ENCODE peak calls at places on chromosomes 2 and 18, in nine cellular contexts. O is A673, K is AG04450, Q is kidney, J is fibroblast of the aortic adventitia, L is foreskin fibroblast, V is astrocyte, H is cardiac muscle cell, A is WERI-Rb-1. Y is an unnamed sample.
A peak's percentile ranks its signal among the peaks of the same experiment; 100 is the strongest.

GRCh38 chr2:46703588-46703987 is 212.0 kb downstream of the MCFD2 start:
- DNase-seq in O (no peak), K (no peak), Q (no peak), J (no peak), L (no peak), V (no peak), H (no peak), A (no peak), Y (no peak)

GRCh38 chr2:203061346-203061745 is 46.7 kb downstream of the NBEAL1 start:
- DNase-seq in O (peak; percentile 54), K (peak; percentile 34), Q (no peak), J (peak; percentile 49), L (peak; percentile 17), V (peak; percentile 86), H (no peak), A (no peak), Y (peak; percentile 63)

GRCh38 chr2:152647417-152648010 is 69.7 kb downstream of the PRPF40A start:
- DNase-seq in O (no peak), K (no peak), Q (no peak), J (peak; percentile 49), L (peak; percentile 82), V (peak; percentile 48), H (peak; percentile 39), A (no peak), Y (peak; percentile 67)

GRCh38 chr18:56235773-56236115 is 402.6 kb downstream of the TXNL1 start:
- DNase-seq in O (no peak), K (no peak), Q (no peak), J (no peak), L (peak; percentile 8), V (peak; percentile 26), H (no peak), A (no peak), Y (no peak)

GRCh38 chr2:28780496-28780895 is 28.9 kb downstream of the PPP1CB start:
- DNase-seq in O (no peak), K (no peak), Q (no peak), J (no peak), L (no peak), V (no peak), H (no peak), A (no peak), Y (no peak)

GRCh38 chr2:188475945-188476344 is 184.3 kb downstream of the GULP1 start:
- DNase-seq in O (peak; percentile 66), K (no peak), Q (no peak), J (peak; percentile 7), L (peak; percentile 56), V (peak; percentile 86), H (peak; percentile 27), A (no peak), Y (peak; percentile 40)

GRCh38 chr18:78080081-78080480 is 830.4 kb downstream of the GALR1 start:
- DNase-seq in O (no peak), K (no peak), Q (no peak), J (no peak), L (no peak), V (no peak), H (no peak), A (no peak), Y (no peak)

GRCh38 chr2:205386109-205386508 is 296.2 kb upstream of the NRP2 start:
- DNase-seq in O (no peak), K (no peak), Q (no peak), J (peak; percentile 50), L (peak; percentile 68), V (peak; percentile 56), H (peak; percentile 60), A (no peak), Y (peak; percentile 87)

GRCh38 chr2:187453078-187453641 is 5.1 kb upstream of the CALCRL start:
- DNase-seq in O (peak; percentile 62), K (no peak), Q (no peak), J (peak; percentile 60), L (peak; percentile 42), V (no peak), H (peak; percentile 61), A (no peak), Y (peak; percentile 23)

DNA sequence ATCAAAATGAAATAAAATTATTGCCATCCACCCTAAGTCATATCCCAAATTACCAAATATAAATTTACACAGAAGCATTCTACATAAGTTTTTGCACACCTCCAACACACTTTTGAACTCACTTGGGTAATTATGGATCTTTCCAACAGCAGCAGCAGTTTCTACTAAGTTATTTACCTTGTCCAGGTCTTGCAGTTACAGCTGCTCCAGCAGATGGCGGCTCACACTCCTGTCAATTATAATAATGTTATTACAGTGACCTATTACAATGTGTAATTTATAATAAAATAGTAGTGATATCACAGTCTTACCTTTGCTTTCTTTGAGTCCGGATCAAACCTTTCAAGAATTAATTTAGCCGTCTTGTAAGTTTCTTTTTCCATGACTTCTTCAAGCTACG is 37.9 kb downstream of the LNPK start:
- DNase-seq in O (no peak), K (no peak), Q (no peak), J (no peak), L (peak; percentile 4), V (no peak), H (no peak), A (peak; percentile 16), Y (no peak)
- TF ChIP-seq CTCF in O (peak; percentile 36), K (no peak), Q (no peak), J (no peak), L (no peak), V (no peak), H (no peak), A (peak; percentile 35), Y (no peak)

GRCh38 chr2:61018798-61019197 is 743 bp upstream of the PUS10 start:
- DNase-seq in O (no peak), K (no peak), Q (no peak), J (no peak), L (no peak), V (no peak), H (no peak), A (no peak), Y (no peak)
- H3K4me3 ChIP-seq in O (peak overlapping the region; percentile 77), K (peak overlapping the region; percentile 73), Q (peak overlapping the region; percentile 89), J (peak overlapping the region; percentile 94), L (peak overlapping the region; percentile 86), V (peak overlapping the region; percentile 98), H (peak overlapping the region; percentile 91), A (peak overlapping the region; percentile 96), Y (peak overlapping the region; percentile 96)

GRCh38 chr2:15770148-15770547 is 170.2 kb upstream of the MYCN start:
- DNase-seq in O (no peak), K (no peak), Q (no peak), J (no peak), L (no peak), V (no peak), H (no peak), A (no peak), Y (no peak)

GRCh38 chr2:15771124-15771523 is 169.2 kb upstream of the MYCN start:
- DNase-seq in O (no peak), K (no peak), Q (no peak), J (no peak), L (no peak), V (no peak), H (no peak), A (no peak), Y (no peak)

GRCh38 chr2:15769676-15770075 is 170.7 kb upstream of the MYCN start:
- DNase-seq in O (no peak), K (no peak), Q (no peak), J (no peak), L (no peak), V (no peak), H (no peak), A (no peak), Y (no peak)

GRCh38 chr2:15769235-15769634 is 171.1 kb upstream of the MYCN start:
- DNase-seq in O (no peak), K (no peak), Q (no peak), J (no peak), L (no peak), V (no peak), H (no peak), A (peak; percentile 2), Y (no peak)

GRCh38 chr2:15770606-15771005 is 169.7 kb upstream of the MYCN start:
- DNase-seq in O (no peak), K (no peak), Q (no peak), J (no peak), L (no peak), V (no peak), H (no peak), A (no peak), Y (no peak)
- TF ChIP-seq CTCF in O (no peak), K (no peak), Q (no peak), J (no peak), L (no peak), V (no peak), H (no peak), A (no peak), Y (no peak)

DNA sequence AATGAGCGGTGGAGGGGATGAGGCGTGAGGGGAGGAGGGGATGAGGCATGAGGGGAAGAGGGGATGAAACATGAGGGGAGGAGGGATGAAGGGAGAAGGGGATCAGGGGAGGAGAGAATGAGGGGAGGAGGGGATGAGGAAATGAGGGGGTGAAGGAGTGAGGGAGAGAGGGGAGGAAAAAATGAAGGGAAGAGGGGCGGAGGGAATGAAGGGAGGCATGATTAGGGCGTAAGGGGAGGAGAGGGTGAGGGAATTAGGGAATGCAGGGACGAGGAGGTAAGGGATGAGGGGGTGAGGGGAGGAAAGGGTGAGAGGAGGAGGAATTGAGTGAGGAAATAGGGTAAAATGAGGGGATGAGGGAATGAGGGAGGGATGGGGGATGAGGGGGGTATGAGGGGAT is 40.5 kb downstream of the AQP12A start:
- DNase-seq in O (no peak), K (no peak), Q (no peak), J (no peak), L (no peak), V (no peak), H (no peak), A (no peak), Y (no peak)
- H3K4me3 ChIP-seq in O (no peak overlapping the region), K (no peak overlapping the region), Q (no peak overlapping the region), J (no peak overlapping the region), L (no peak overlapping the region), V (no peak overlapping the region), H (no peak overlapping the region), A (no peak overlapping the region), Y (no peak overlapping the region)

GRCh38 chr2:16051046-16051489 is 110.7 kb downstream of the MYCN start:
- DNase-seq in O (no peak), K (no peak), Q (no peak), J (no peak), L (no peak), V (no peak), H (peak; percentile 3), A (peak; percentile 94), Y (no peak)
- TF ChIP-seq CTCF in O (no peak), K (no peak), Q (no peak), J (no peak), L (no peak), V (no peak), H (no peak), A (no peak), Y (no peak)

GRCh38 chr2:97870396-97870843 is 125.3 kb downstream of the TMEM131 start:
- DNase-seq in O (peak; percentile 56), K (peak; percentile 58), Q (no peak), J (peak; percentile 87), L (peak; percentile 96), V (peak; percentile 94), H (peak; percentile 74), A (no peak), Y (peak; percentile 98)
- H3K4me3 ChIP-seq in O (no peak overlapping the region), K (no peak overlapping the region), Q (no peak overlapping the region), J (no peak overlapping the region), L (no peak overlapping the region), V (peak overlapping the region; percentile 34), H (no peak overlapping the region), A (no peak overlapping the region), Y (no peak overlapping the region)

Y was measured in AG10803.